ENCODE peak calls at places on chromosomes 1 and 21, in four cellular contexts. A is BJ, Z is ovary, F is WERI-Rb-1. E is an unnamed sample. For H3K27me3, the result is how much of the 10 kb centered on the place peaks cover.

GRCh38 chr1:1331068-1331965 is at the start of gene TAS1R3:
- DNase-seq in A (no peak), Z (no peak), F (no peak), E (no peak)

GRCh38 chr1:64887689-64888217 is 78.6 kb downstream of the JAK1 start:
- DNase-seq in A (no peak), Z (no peak), F (no peak), E (no peak)

GRCh38 chr1:179310271-179310670 is 16.7 kb downstream of the SOAT1 start:
- DNase-seq in A (peak), Z (no peak), F (no peak), E (no peak)

GRCh38 chr1:51664412-51665240 is 47.7 kb downstream of the OSBPL9 start:
- DNase-seq in A (no peak), Z (no peak), F (no peak), E (no peak)

GRCh38 chr1:20814472-20814871 is 27.4 kb upstream of the HP1BP3 start:
- DNase-seq in A (no peak), Z (no peak), F (no peak), E (no peak)

GRCh38 chr1:24929091-24929875 is 793 bp downstream of the RUNX3 start:
- DNase-seq in A (no peak), Z (no peak), F (peak), E (no peak)

GRCh38 chr21:36073181-36073580 is 3.4 kb downstream of the CBR1 start:
- DNase-seq in A (no peak), Z (no peak), F (no peak), E (no peak)

GRCh38 chr1:225754940-225755635 is 22.5 kb upstream of the SRP9 start:
- DNase-seq in A (peak), Z (peak), F (peak), E (no peak)

GRCh38 chr1:55172272-55172671 is 42.9 kb downstream of the USP24 start:
- DNase-seq in A (no peak), Z (no peak), F (no peak), E (no peak)

GRCh38 chr1:91619881-91620280 is 119.2 kb downstream of the CDC7 start:
- DNase-seq in A (no peak), Z (no peak), F (no peak), E (no peak)

GRCh38 chr1:47616036-47616435 is 178.2 kb downstream of the FOXD2 start:
- DNase-seq in A (no peak), Z (peak), F (no peak), E (no peak)

GRCh38 chr1:184222561-184223157 is 164.2 kb upstream of the C1orf21 start:
- DNase-seq in A (no peak), Z (peak), F (peak), E (no peak)

GRCh38 chr1:231866392-231867331 is 240.1 kb downstream of the DISC1 start:
- DNase-seq in A (no peak), Z (peak), F (peak), E (no peak)

GRCh38 chr1:29120955-29121485 is 2.7 kb downstream of the TMEM200B start:
- DNase-seq in A (no peak), Z (peak), F (peak), E (no peak)
- H3K4me3 ChIP-seq in A (no peak), Z (peak), F (no peak), E (no peak)

DNA sequence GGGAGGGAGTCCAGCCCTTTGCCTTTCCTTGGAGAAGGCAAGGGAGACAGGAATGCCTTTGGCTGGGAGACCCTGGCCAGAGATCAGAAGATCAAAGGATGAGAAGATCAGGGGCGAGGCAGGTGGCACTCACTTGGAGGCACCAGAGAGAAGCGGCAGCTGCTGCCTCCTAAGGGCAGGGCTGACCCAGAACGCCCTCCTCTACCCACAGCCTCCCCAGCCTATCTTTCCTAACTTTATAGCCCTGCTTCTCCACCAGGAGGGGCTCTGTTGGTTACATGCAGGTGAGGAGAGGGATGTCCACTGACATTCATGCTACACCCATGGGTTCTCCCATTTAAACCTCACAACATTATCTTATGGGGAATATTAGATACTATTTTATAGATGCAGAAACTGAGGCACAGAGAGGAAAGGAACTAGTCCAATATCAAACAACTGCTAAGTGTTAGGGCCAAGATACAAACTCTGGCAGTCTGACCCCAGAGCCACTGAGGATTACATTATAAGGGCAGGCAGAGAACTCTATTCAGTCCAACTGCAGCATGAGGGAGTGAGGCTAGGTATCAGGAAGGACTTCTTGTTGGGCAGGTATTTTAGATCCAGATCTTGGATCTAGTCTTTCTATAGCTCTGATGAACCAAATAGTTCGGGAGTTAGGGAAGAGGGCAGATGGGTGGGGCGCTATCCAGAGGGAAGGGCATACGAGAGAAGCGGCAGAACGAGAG is 19.9 kb downstream of the LGR6 start:
- DNase-seq in A (no peak), Z (no peak), F (peak), E (no peak)
- TF ChIP-seq CTCF in A (no peak), Z (no peak), F (peak), E (peak)

GRCh38 chr1:17929224-17929623 is 174.1 kb downstream of the ACTL8 start:
- DNase-seq in A (no peak), Z (no peak), F (no peak), E (no peak)
- H3K27me3 ChIP-seq in A (under half), Z (under half), F (under half), E (under half)

GRCh38 chr1:203273206-203273868 is 32.0 kb upstream of the BTG2 start:
- DNase-seq in A (no peak), Z (peak), F (peak), E (peak)
- H3K4me3 ChIP-seq in A (no peak), Z (peak), F (peak), E (no peak)

DNA sequence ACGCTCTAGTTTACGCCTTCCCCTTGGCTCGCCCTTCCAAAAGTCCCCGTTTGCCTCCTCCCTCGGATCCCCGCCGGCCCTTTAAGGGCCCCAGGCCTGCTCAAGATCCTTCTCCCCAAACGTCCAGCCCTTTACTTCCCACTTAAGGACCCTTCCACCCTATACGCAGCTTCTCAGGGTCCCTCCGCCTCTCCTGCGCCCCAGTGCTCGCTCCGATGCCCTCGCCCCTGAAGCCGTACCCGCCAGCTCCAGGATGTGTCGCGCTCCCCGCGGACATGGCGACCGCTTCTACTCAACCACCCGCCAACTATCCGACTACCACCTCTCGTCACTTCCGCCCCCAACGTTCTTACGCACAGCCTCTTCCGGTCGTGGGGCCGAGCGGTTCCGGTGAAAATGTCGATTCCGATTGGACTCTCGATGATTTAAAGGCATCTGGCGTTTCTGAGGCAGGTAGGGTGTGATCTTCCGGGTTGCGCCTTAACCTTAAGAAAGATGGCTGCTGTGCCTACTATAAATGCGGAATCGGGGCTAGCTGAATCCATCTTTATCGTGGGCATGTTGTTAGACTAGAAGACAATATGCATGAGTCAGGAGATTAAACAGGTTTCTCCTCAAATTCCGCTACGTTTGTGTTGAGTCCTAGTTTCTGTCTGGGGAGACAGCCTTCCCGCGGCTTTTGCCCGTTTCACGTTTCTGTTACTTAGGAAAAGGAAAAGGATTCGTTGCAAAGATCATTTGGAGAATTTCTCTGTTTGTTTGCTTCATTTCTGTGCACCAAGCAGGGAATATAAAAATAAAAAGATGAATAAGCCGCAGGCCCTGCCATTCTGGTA is at the start of gene KHDC4:
- DNase-seq in A (peak), Z (peak), F (peak), E (peak)
- TF ChIP-seq CTCF in A (peak), Z (no peak), F (peak), E (no peak)

GRCh38 chr1:30876451-30877204 is 31.9 kb downstream of the SDC3 start:
- DNase-seq in A (no peak), Z (no peak), F (no peak), E (no peak)
- H3K27me3 ChIP-seq in A (under half), Z (under half), F (under half), E (under half)

GRCh38 chr1:42784946-42785693 is at the start of gene TMEM269:
- DNase-seq in A (no peak), Z (peak), F (no peak), E (no peak)
- H3K4me3 ChIP-seq in A (peak), Z (peak), F (no peak), E (peak)

DNA sequence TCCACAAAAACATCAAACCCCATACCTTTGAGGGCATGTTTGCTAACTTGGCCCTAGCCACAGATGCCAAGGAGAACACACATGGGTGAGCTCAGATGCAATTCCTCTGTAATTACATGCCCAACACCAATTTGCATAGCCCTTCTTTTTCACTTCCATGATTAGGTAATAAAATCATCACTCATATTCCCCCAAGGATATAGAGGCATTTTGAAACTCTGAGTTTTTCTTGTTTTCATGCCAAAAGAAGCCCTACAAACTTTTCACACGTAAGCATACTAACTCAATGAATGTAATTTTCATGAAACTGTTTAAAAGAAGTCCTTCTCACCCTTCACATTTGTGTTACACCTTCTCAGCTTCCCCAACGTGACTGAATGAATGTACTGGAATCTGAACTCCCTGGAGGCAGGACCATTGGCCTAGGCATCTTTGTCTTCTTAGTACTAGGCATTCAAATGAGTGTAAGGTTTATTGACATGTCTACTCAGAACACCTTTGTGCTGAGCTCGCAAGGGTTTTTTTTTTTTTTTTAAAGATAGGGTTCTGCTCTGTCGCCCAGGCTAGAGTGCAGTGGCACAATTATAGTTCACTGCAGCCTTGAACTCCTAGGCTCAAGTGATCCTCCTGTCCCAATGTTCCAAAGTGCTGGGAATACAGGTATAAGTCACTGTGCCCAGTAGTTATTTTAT is 31.0 kb downstream of the FBXO42 start:
- DNase-seq in A (no peak), Z (no peak), F (no peak), E (no peak)
- TF ChIP-seq CTCF in A (no peak), Z (no peak), F (no peak), E (no peak)